ENCODE peak calls at places on chromosome 6, in eight cellular contexts. T is nephron progenitor cell, K is bronchial epithelial cell, W is GM12878, P is mesothelial cell of epicardium, C is fibroblast of lung, X is foreskin fibroblast, M is colonic mucosa. H is an unnamed sample.

GRCh38 chr6:88919032-88919431 is 44.4 kb downstream of the RNGTT start:
- DNase-seq in T (no peak), K (no peak), W (no peak), P (no peak), C (peak; percentile 17), X (no peak), M (no peak), H (no peak)

GRCh38 chr6:47242483-47243386 is 67.0 kb downstream of the TNFRSF21 start:
- DNase-seq in T (peak; percentile 43), K (peak; percentile 93), W (peak; percentile 72), P (peak; percentile 48), C (peak; percentile 92), X (peak; percentile 57), M (peak; percentile 92), H (peak; percentile 79)

GRCh38 chr6:43804550-43805223 is 34.7 kb downstream of the VEGFA start:
- DNase-seq in T (no peak), K (no peak), W (no peak), P (no peak), C (no peak), X (no peak), M (peak; percentile 89), H (no peak)

GRCh38 chr6:70135219-70135769 is 167.6 kb downstream of the COL9A1 start:
- DNase-seq in T (no peak), K (no peak), W (no peak), P (no peak), C (no peak), X (no peak), M (no peak), H (no peak)

GRCh38 chr6:27251672-27252251 is 4.3 kb downstream of the PRSS16 start:
- DNase-seq in T (peak; percentile 87), K (peak; percentile 87), W (peak; percentile 40), P (peak; percentile 89), C (no peak), X (no peak), M (peak; percentile 89), H (no peak)

GRCh38 chr6:72182337-72183246 is 296.2 kb downstream of the RIMS1 start:
- DNase-seq in T (peak; percentile 66), K (peak; percentile 68), W (no peak), P (peak; percentile 69), C (peak; percentile 18), X (peak; percentile 6), M (peak; percentile 40), H (no peak)

GRCh38 chr6:26421259-26422144 is 18.8 kb upstream of the BTN3A3 start:
- DNase-seq in T (peak; percentile 63), K (peak; percentile 89), W (peak; percentile 43), P (peak; percentile 64), C (peak; percentile 93), X (peak; percentile 87), M (peak; percentile 80), H (peak; percentile 94)

GRCh38 chr6:149806127-149806526 is 56.6 kb downstream of the PCMT1 start:
- DNase-seq in T (no peak), K (no peak), W (no peak), P (no peak), C (no peak), X (no peak), M (no peak), H (no peak)

GRCh38 chr6:166025149-166025898 is 142.3 kb downstream of the TBXT start:
- DNase-seq in T (no peak), K (no peak), W (no peak), P (no peak), C (peak; percentile 65), X (no peak), M (no peak), H (peak; percentile 42)

GRCh38 chr6:97963148-97963680 is 680.2 kb upstream of the MMS22L start:
- DNase-seq in T (no peak), K (peak; percentile 63), W (no peak), P (no peak), C (no peak), X (no peak), M (no peak), H (no peak)

GRCh38 chr6:6696867-6697531 is 108.5 kb downstream of the LY86 start:
- DNase-seq in T (peak; percentile 83), K (peak; percentile 85), W (no peak), P (peak; percentile 77), C (peak; percentile 78), X (peak; percentile 21), M (peak; percentile 87), H (peak; percentile 18)

GRCh38 chr6:170553686-170554085 is 483 bp upstream of the TBP start:
- DNase-seq in T (no peak), K (no peak), W (no peak), P (no peak), C (peak; percentile 72), X (peak; percentile 14), M (no peak), H (peak; percentile 31)

GRCh38 chr6:23494367-23494766 is 631.6 kb upstream of the NRSN1 start:
- DNase-seq in T (no peak), K (no peak), W (no peak), P (no peak), C (no peak), X (no peak), M (no peak), H (no peak)

GRCh38 chr6:136051140-136051775 is 198.9 kb downstream of the MTFR2 start:
- DNase-seq in T (no peak), K (no peak), W (no peak), P (no peak), C (peak; percentile 76), X (no peak), M (no peak), H (peak; percentile 35)

GRCh38 chr6:168968228-168968627 is 285.4 kb downstream of the THBS2 start:
- DNase-seq in T (no peak), K (peak; percentile 23), W (no peak), P (no peak), C (peak; percentile 94), X (peak; percentile 98), M (peak; percentile 23), H (peak; percentile 99)

DNA sequence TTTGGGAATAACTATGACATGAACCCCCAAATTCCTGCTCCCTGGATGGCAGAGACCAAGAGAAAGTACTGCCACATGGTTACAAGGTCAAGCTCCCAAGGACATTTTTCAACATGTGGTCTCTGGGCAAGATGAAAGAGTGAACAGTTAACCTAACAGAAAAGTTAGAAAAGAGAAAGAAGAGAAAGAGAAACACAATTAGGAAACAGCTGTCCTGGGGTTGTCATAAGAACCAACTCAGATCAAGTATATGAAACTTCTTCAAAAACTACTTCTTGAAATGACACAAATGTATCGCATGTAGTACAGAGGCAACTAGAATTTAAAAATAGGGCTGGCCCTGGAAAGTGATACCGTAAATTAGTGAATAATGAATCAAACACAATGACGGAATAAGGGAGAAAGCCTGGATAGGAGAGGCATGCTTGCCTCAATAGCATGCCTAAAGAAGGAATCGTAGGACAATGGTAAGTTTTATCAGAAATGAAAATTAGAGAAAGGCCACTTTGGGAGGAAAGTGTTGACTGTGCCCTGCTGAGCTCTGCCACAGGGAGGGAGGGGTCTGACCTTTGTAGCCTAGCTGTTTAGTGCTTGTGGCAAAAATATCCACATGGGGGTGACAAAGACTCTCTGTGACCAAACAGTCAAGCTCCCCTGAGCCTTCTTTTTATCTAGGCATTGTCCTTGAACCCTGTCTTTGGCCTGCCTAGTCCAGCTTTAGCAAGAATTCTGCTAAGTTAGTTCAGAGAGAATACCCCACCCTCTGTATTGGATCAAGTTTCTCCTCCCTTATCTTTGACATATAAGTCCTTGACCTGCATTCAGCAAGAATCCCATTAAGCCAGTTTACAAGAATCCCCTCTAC is 4.3 kb upstream of the DCBLD1 start:
- DNase-seq in T (no peak), K (peak; percentile 44), W (no peak), P (no peak), C (no peak), X (no peak), M (peak; percentile 33), H (no peak)
- TF ChIP-seq CTCF in T (no peak), K (peak; percentile 44), W (peak; percentile 65), P (no peak), C (peak; percentile 22), X (no peak), M (no peak), H (peak; percentile 47)

GRCh38 chr6:132669690-132670291 is 10.8 kb upstream of the TAAR1 start:
- DNase-seq in T (no peak), K (peak; percentile 60), W (no peak), P (no peak), C (peak; percentile 76), X (peak; percentile 11), M (no peak), H (peak; percentile 46)
- TF ChIP-seq CTCF in T (peak; percentile 44), K (peak; percentile 31), W (peak; percentile 61), P (peak; percentile 68), C (peak; percentile 45), X (peak; percentile 12), M (peak; percentile 31), H (peak; percentile 83)

GRCh38 chr6:37651991-37652390 is 45.7 kb downstream of the MDGA1 start:
- DNase-seq in T (no peak), K (no peak), W (no peak), P (no peak), C (no peak), X (no peak), M (no peak), H (no peak)

GRCh38 chr6:37646986-37647764 is 50.5 kb downstream of the MDGA1 start:
- DNase-seq in T (no peak), K (no peak), W (no peak), P (no peak), C (no peak), X (no peak), M (no peak), H (no peak)

GRCh38 chr6:37648465-37649330 is 49.0 kb downstream of the MDGA1 start:
- DNase-seq in T (peak; percentile 47), K (peak; percentile 68), W (no peak), P (no peak), C (no peak), X (no peak), M (peak; percentile 77), H (no peak)

GRCh38 chr6:37647765-37648085 is 50.0 kb downstream of the MDGA1 start:
- DNase-seq in T (no peak), K (no peak), W (no peak), P (no peak), C (no peak), X (no peak), M (no peak), H (no peak)

DNA sequence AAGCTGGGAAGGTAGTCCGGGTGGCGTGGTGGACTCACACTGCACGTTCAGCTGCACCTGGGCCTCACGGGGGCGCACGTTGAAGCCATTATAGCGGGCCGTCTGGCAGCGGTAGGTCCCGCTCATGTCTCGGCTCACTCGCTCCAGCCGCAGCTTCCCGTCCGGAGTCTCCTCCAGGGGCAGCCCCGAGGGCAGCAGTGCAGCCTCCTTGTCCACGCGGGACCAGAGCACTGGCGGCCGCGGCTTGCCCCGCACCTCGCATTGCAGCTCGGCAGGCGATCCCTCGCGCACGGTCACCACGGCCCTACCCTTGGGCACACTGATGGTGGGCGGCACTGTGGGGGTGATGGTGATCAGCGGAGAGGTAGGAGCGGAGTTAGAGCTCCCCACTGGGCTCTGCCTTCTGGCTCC is 47.6 kb downstream of the MDGA1 start:
- DNase-seq in T (peak; percentile 59), K (no peak), W (no peak), P (peak; percentile 47), C (no peak), X (no peak), M (peak; percentile 31), H (no peak)
- TF ChIP-seq CTCF in T (no peak), K (peak; percentile 63), W (peak; percentile 27), P (peak; percentile 14), C (peak; percentile 6), X (no peak), M (no peak), H (peak; percentile 8)

DNA sequence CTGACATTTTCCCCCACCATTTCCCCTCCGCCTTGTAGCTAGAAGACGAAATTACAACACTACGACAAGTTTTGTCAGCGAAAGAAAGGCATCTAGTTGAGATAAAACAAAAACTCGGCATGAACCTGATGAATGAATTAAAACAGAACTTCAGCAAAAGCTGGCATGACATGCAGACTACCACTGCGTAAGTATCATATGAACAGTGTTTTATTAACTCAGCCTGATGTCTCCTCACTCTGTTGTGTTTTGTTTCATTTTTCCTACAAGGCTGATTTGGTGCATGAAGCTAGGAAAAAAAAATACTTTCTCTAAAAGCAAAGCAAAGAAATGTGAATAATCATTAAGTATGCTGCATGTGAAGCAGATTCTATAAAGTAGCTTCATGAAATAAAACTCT is 72.7 kb downstream of the HDDC2 start:
- DNase-seq in T (no peak), K (no peak), W (no peak), P (no peak), C (peak; percentile 16), X (no peak), M (no peak), H (no peak)
- TF ChIP-seq CTCF in T (no peak), K (no peak), W (no peak), P (no peak), C (no peak), X (no peak), M (no peak), H (no peak)